ENCODE peak calls at places on chromosomes 1 and 21, in five cellular contexts. Q, V, S, P and Y are unnamed samples.

GRCh38 chr1:64572222-64572900 is 102.4 kb downstream of the CACHD1 start:
- DNase-seq in P (no peak), V (no peak), Q (peak; percentile 22), S (no peak), Y (no peak)

GRCh38 chr1:104403883-104404282 is 654.2 kb downstream of the AMY1C start:
- DNase-seq in S (no peak), V (no peak), P (no peak), Q (no peak), Y (no peak)

GRCh38 chr1:106746448-106747085 is 309.9 kb upstream of the PRMT6 start:
- DNase-seq in S (no peak), Q (no peak), V (no peak), P (no peak), Y (no peak)

GRCh38 chr1:25899792-25900191 is 6.4 kb downstream of the STMN1 start:
- DNase-seq in V (no peak), S (no peak), Q (no peak), P (no peak), Y (no peak)

GRCh38 chr1:53693773-53694717 is 44.9 kb downstream of the GLIS1 start:
- DNase-seq in S (no peak), V (no peak), Q (no peak), P (no peak), Y (no peak)

GRCh38 chr1:212951058-212951923 is 950 bp downstream of the VASH2 start:
- DNase-seq in P (no peak), S (no peak), V (peak; percentile 9), Q (no peak), Y (no peak)

GRCh38 chr1:119711804-119712341 is at the start of gene PHGDH:
- DNase-seq in S (peak; percentile 75), P (no peak), Q (peak; percentile 77), V (peak; percentile 67), Y (peak; percentile 88)

GRCh38 chr1:226608699-226609505 is 60.3 kb downstream of the STUM start:
- DNase-seq in P (peak; percentile 46), S (peak; percentile 72), Q (no peak), V (no peak), Y (peak; percentile 41)

GRCh38 chr1:180168786-180169640 is 14.3 kb downstream of the QSOX1 start:
- DNase-seq in Q (no peak), S (peak; percentile 89), V (no peak), P (no peak), Y (peak; percentile 16)

GRCh38 chr1:109307363-109308021 is 681 bp upstream of the MYBPHL start:
- DNase-seq in P (no peak), Q (no peak), S (no peak), V (no peak), Y (no peak)

GRCh38 chr21:34278451-34278850 is 85.4 kb upstream of the KCNE2 start:
- DNase-seq in Q (no peak), V (no peak), S (no peak), P (no peak), Y (no peak)

GRCh38 chr1:5424802-5425201 is 567.4 kb downstream of the NPHP4 start:
- DNase-seq in S (no peak), Q (no peak), P (no peak), V (no peak), Y (peak; percentile 87)

GRCh38 chr1:10824821-10825540 is 28.5 kb upstream of the CASZ1 start:
- DNase-seq in Q (peak; percentile 28), V (no peak), S (peak; percentile 58), P (no peak), Y (peak; percentile 63)

GRCh38 chr1:64315402-64315801 is 112.0 kb downstream of the UBE2U start:
- DNase-seq in S (no peak), V (no peak), Q (no peak), P (no peak), Y (no peak)

GRCh38 chr1:219713981-219714381 is 101.1 kb upstream of the ZC3H11B start:
- DNase-seq in Q (no peak), V (no peak), P (no peak), S (no peak), Y (peak; percentile 52)

GRCh38 chr1:188497020-188497419 is 1668.3 kb downstream of the PLA2G4A start:
- DNase-seq in P (no peak), S (no peak), Q (no peak), V (no peak), Y (no peak)

GRCh38 chr1:197356723-197357533 is 88.9 kb downstream of the CRB1 start:
- DNase-seq in P (no peak), Q (no peak), V (no peak), S (no peak), Y (peak; percentile 46)

GRCh38 chr1:17919525-17920439 is 164.6 kb downstream of the ACTL8 start:
- DNase-seq in P (no peak), Q (no peak), S (peak; percentile 26), V (no peak), Y (peak; percentile 50)

GRCh38 chr1:22969224-22969829 is 3.3 kb downstream of the LACTBL1 start:
- DNase-seq in V (no peak), S (no peak), Q (peak; percentile 92), P (no peak), Y (peak; percentile 81)

GRCh38 chr1:103497404-103497803 is 28.1 kb upstream of the RNPC3 start:
- DNase-seq in P (no peak), V (no peak), S (no peak), Q (no peak), Y (no peak)

GRCh38 chr1:20440785-20441200 is 45.2 kb downstream of the CAMK2N1 start:
- DNase-seq in P (no peak), V (no peak), S (peak; percentile 28), Q (peak; percentile 29), Y (peak; percentile 55)

GRCh38 chr1:242745079-242745478 is 220.6 kb upstream of the PLD5 start:
- DNase-seq in S (no peak), Q (no peak), V (no peak), P (no peak), Y (no peak)

GRCh38 chr1:44616284-44616990 is 57.8 kb downstream of the TMEM53 start:
- DNase-seq in Q (no peak), P (no peak), S (no peak), V (no peak), Y (no peak)

GRCh38 chr1:201361652-201362504 is 15.6 kb downstream of the TNNT2 start:
- DNase-seq in V (no peak), Q (peak; percentile 36), S (no peak), P (no peak), Y (peak; percentile 32)

GRCh38 chr1:223708001-223708359 is 4.4 kb upstream of the CAPN2 start:
- DNase-seq in V (no peak), Q (no peak), P (no peak), S (peak; percentile 77), Y (no peak)

GRCh38 chr1:31931241-31932225 is 6.6 kb downstream of the PTP4A2 start:
- DNase-seq in P (no peak), V (no peak), S (no peak), Q (no peak), Y (peak; percentile 63)

GRCh38 chr1:15825800-15826199 is 18.4 kb upstream of the UQCRHL start:
- DNase-seq in Q (no peak), S (no peak), V (no peak), P (no peak), Y (peak; percentile 18)